ENCODE peak calls at places on chromosomes 16 and 17, in eight cellular contexts. One of them, this sample, is unnamed.

GRCh38 chr16:4561565-4561964 is 5.4 kb downstream of the C16orf96 start:
- DNase-seq in GM12878: no peak
- DNase-seq in tibial nerve: no peak
- DNase-seq in transverse colon: no peak
- DNase-seq in HepG2: no peak
- DNase-seq in A549: no peak
- DNase-seq in ovary: no peak
- DNase-seq in stomach: no peak
- DNase-seq in this sample: no peak

GRCh38 chr17:64687959-64688358 is 25.9 kb upstream of the SMURF2 start:
- DNase-seq in GM12878: no peak
- DNase-seq in transverse colon: no peak
- DNase-seq in tibial nerve: no peak
- DNase-seq in stomach: no peak
- DNase-seq in A549: no peak
- DNase-seq in HepG2: no peak
- DNase-seq in ovary: no peak
- DNase-seq in this sample: no peak

GRCh38 chr16:73048292-73049050 is 543 bp upstream of the ZFHX3 start:
- DNase-seq in transverse colon: peak; percentile 67
- DNase-seq in GM12878: no peak
- DNase-seq in A549: no peak
- DNase-seq in ovary: peak; percentile 66
- DNase-seq in tibial nerve: no peak
- DNase-seq in HepG2: peak; percentile 84
- DNase-seq in stomach: peak; percentile 50
- DNase-seq in this sample: no peak

GRCh38 chr17:44887971-44888955 is 11.0 kb downstream of the EFTUD2 start:
- DNase-seq in HepG2: no peak
- DNase-seq in A549: no peak
- DNase-seq in GM12878: no peak
- DNase-seq in transverse colon: no peak
- DNase-seq in ovary: no peak
- DNase-seq in tibial nerve: no peak
- DNase-seq in stomach: no peak
- DNase-seq in this sample: no peak

GRCh38 chr17:71413935-71414334 is 706.9 kb upstream of the SOX9 start:
- DNase-seq in tibial nerve: no peak
- DNase-seq in HepG2: no peak
- DNase-seq in ovary: no peak
- DNase-seq in transverse colon: no peak
- DNase-seq in A549: no peak
- DNase-seq in GM12878: no peak
- DNase-seq in stomach: no peak
- DNase-seq in this sample: no peak

GRCh38 chr16:87198328-87198731 is 118.9 kb downstream of the C16orf95 start:
- DNase-seq in GM12878: no peak
- DNase-seq in A549: no peak
- DNase-seq in ovary: no peak
- DNase-seq in HepG2: no peak
- DNase-seq in transverse colon: no peak
- DNase-seq in stomach: no peak
- DNase-seq in tibial nerve: no peak
- DNase-seq in this sample: no peak

GRCh38 chr17:33964344-33964979 is 290.6 kb upstream of the CCL2 start:
- DNase-seq in stomach: no peak
- DNase-seq in ovary: no peak
- DNase-seq in A549: no peak
- DNase-seq in transverse colon: peak; percentile 25
- DNase-seq in tibial nerve: no peak
- DNase-seq in GM12878: peak; percentile 84
- DNase-seq in HepG2: peak; percentile 23
- DNase-seq in this sample: no peak

GRCh38 chr16:89363621-89364393 is 126.6 kb downstream of the ANKRD11 start:
- DNase-seq in HepG2: peak; percentile 51
- DNase-seq in tibial nerve: no peak
- DNase-seq in stomach: peak; percentile 56
- DNase-seq in A549: peak; percentile 65
- DNase-seq in transverse colon: peak; percentile 51
- DNase-seq in GM12878: no peak
- DNase-seq in ovary: no peak
- DNase-seq in this sample: peak; percentile 84

GRCh38 chr16:68227850-68228553 is 7.9 kb downstream of the ESRP2 start:
- DNase-seq in HepG2: no peak
- DNase-seq in ovary: no peak
- DNase-seq in tibial nerve: no peak
- DNase-seq in transverse colon: no peak
- DNase-seq in stomach: peak; percentile 78
- DNase-seq in A549: no peak
- DNase-seq in GM12878: no peak
- DNase-seq in this sample: no peak

GRCh38 chr17:62626719-62627218 is 701 bp upstream of the MRC2 start:
- DNase-seq in A549: peak; percentile 82
- DNase-seq in ovary: peak; percentile 86
- DNase-seq in transverse colon: no peak
- DNase-seq in HepG2: peak; percentile 31
- DNase-seq in tibial nerve: peak; percentile 63
- DNase-seq in GM12878: no peak
- DNase-seq in stomach: no peak
- DNase-seq in this sample: no peak

GRCh38 chr17:44599298-44600175 is 42.3 kb downstream of the FZD2 start:
- DNase-seq in ovary: peak; percentile 94
- DNase-seq in GM12878: no peak
- DNase-seq in stomach: peak; percentile 43
- DNase-seq in A549: peak; percentile 87
- DNase-seq in tibial nerve: peak; percentile 66
- DNase-seq in HepG2: no peak
- DNase-seq in transverse colon: peak; percentile 23
- DNase-seq in this sample: peak; percentile 42

GRCh38 chr16:56357765-56358322 is 67.5 kb downstream of the AMFR start:
- DNase-seq in GM12878: no peak
- DNase-seq in HepG2: peak; percentile 73
- DNase-seq in stomach: peak; percentile 24
- DNase-seq in ovary: no peak
- DNase-seq in A549: no peak
- DNase-seq in tibial nerve: no peak
- DNase-seq in transverse colon: peak; percentile 7
- DNase-seq in this sample: peak; percentile 19

GRCh38 chr17:14693382-14693781 is 392.5 kb downstream of the HS3ST3B1 start:
- DNase-seq in HepG2: no peak
- DNase-seq in GM12878: no peak
- DNase-seq in ovary: no peak
- DNase-seq in tibial nerve: no peak
- DNase-seq in stomach: no peak
- DNase-seq in transverse colon: no peak
- DNase-seq in A549: no peak
- DNase-seq in this sample: no peak

GRCh38 chr16:69942099-69942491 is 9.0 kb upstream of the CLEC18A start:
- DNase-seq in HepG2: no peak
- DNase-seq in transverse colon: no peak
- DNase-seq in tibial nerve: peak; percentile 11
- DNase-seq in ovary: no peak
- DNase-seq in GM12878: no peak
- DNase-seq in stomach: no peak
- DNase-seq in A549: no peak
- DNase-seq in this sample: no peak

GRCh38 chr16:22764662-22765302 is 49.2 kb upstream of the HS3ST2 start:
- DNase-seq in stomach: no peak
- DNase-seq in GM12878: no peak
- DNase-seq in A549: no peak
- DNase-seq in tibial nerve: no peak
- DNase-seq in ovary: no peak
- DNase-seq in transverse colon: no peak
- DNase-seq in HepG2: no peak
- DNase-seq in this sample: no peak

GRCh38 chr16:2486645-2487516 is 12.0 kb downstream of the TBC1D24 start:
- DNase-seq in A549: no peak
- DNase-seq in HepG2: no peak
- DNase-seq in stomach: peak; percentile 81
- DNase-seq in GM12878: peak; percentile 51
- DNase-seq in ovary: no peak
- DNase-seq in transverse colon: peak; percentile 75
- DNase-seq in tibial nerve: no peak
- DNase-seq in this sample: peak; percentile 71
- TF ChIP-seq EP300 in A549: no peak
- TF ChIP-seq EP300 in HepG2: no peak
- TF ChIP-seq EP300 in stomach: no peak
- TF ChIP-seq EP300 in GM12878: no peak
- TF ChIP-seq EP300 in ovary: no peak
- TF ChIP-seq EP300 in transverse colon: no peak
- TF ChIP-seq EP300 in tibial nerve: no peak
- TF ChIP-seq EP300 in this sample: no peak

GRCh38 chr17:73586153-73586906 is 57.9 kb downstream of the SDK2 start:
- DNase-seq in GM12878: no peak
- DNase-seq in A549: no peak
- DNase-seq in HepG2: no peak
- DNase-seq in ovary: no peak
- DNase-seq in transverse colon: no peak
- DNase-seq in tibial nerve: no peak
- DNase-seq in stomach: no peak
- DNase-seq in this sample: no peak

GRCh38 chr17:73584049-73584448 is 60.2 kb downstream of the SDK2 start:
- DNase-seq in transverse colon: no peak
- DNase-seq in A549: no peak
- DNase-seq in ovary: no peak
- DNase-seq in HepG2: no peak
- DNase-seq in stomach: no peak
- DNase-seq in GM12878: no peak
- DNase-seq in tibial nerve: no peak
- DNase-seq in this sample: no peak

GRCh38 chr17:73586921-73587680 is 57.1 kb downstream of the SDK2 start:
- DNase-seq in A549: peak; percentile 33
- DNase-seq in HepG2: peak; percentile 41
- DNase-seq in stomach: no peak
- DNase-seq in ovary: no peak
- DNase-seq in tibial nerve: no peak
- DNase-seq in transverse colon: no peak
- DNase-seq in GM12878: no peak
- DNase-seq in this sample: no peak

GRCh38 chr17:73585583-73585982 is 58.7 kb downstream of the SDK2 start:
- DNase-seq in transverse colon: no peak
- DNase-seq in GM12878: no peak
- DNase-seq in ovary: no peak
- DNase-seq in A549: no peak
- DNase-seq in tibial nerve: no peak
- DNase-seq in stomach: no peak
- DNase-seq in HepG2: no peak
- DNase-seq in this sample: no peak

DNA sequence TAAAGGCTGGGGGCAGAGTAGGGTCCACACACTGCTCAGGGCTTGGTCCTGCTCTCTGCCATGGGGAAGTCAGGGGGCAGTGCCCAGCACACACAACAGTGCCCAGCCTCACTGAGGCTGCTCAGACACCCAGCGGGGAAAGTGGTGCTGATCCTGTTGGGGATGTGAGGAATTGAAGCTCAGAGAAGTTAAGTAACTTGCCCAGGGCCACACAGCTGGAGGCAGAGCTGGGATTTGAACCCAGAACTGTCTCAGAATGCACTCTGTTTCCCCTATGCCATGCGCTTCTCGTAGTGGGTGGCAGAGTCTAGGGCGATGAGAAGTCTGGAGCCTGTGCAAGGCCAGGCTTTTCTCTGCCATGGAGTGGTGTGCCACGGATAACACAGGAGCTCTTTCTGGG is 59.3 kb downstream of the SDK2 start:
- DNase-seq in GM12878: no peak
- DNase-seq in stomach: no peak
- DNase-seq in tibial nerve: no peak
- DNase-seq in HepG2: no peak
- DNase-seq in A549: no peak
- DNase-seq in transverse colon: no peak
- DNase-seq in ovary: no peak
- DNase-seq in this sample: no peak
- H3K4me1 ChIP-seq in GM12878: peaks cover 7% of the 10 kb centered on the region
- H3K4me1 ChIP-seq in stomach: no peaks in the 10 kb centered on the region
- H3K4me1 ChIP-seq in tibial nerve: peaks cover 8% of the 10 kb centered on the region
- H3K4me1 ChIP-seq in HepG2: no peaks in the 10 kb centered on the region
- H3K4me1 ChIP-seq in A549: no peaks in the 10 kb centered on the region
- H3K4me1 ChIP-seq in transverse colon: no peaks in the 10 kb centered on the region
- H3K4me1 ChIP-seq in ovary: no peaks in the 10 kb centered on the region
- H3K4me1 ChIP-seq in this sample: no peaks in the 10 kb centered on the region

DNA sequence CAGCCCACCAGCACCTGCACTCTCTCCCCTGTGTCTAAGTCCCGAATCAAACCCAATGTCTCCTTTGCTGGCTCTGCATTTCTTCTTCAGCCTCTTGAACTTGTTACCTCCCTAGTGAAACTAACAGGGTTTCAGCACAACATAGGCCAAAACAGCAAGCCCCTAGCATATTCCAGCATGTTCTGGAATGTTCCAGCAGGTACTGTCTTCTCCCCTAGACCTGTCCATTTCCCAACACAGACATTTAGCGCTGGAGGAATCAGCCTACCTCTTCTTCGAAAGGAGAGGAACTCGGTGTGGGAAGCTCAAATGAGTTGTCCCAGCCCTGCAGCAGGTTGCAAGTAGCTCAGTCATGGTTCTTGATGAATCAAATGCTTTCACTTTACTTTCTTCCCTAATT is 47.1 kb downstream of the LITAF start:
- DNase-seq in stomach: no peak
- DNase-seq in HepG2: no peak
- DNase-seq in GM12878: no peak
- DNase-seq in tibial nerve: no peak
- DNase-seq in ovary: no peak
- DNase-seq in A549: no peak
- DNase-seq in transverse colon: no peak
- DNase-seq in this sample: no peak
- TF ChIP-seq POLR2A in stomach: no peak
- TF ChIP-seq POLR2A in HepG2: no peak
- TF ChIP-seq POLR2A in GM12878: no peak
- TF ChIP-seq POLR2A in tibial nerve: no peak
- TF ChIP-seq POLR2A in ovary: no peak
- TF ChIP-seq POLR2A in A549: no peak
- TF ChIP-seq POLR2A in transverse colon: no peak
- TF ChIP-seq POLR2A in this sample: no peak

GRCh38 chr16:10971560-10971961 is 27.2 kb downstream of the CLEC16A start:
- DNase-seq in GM12878: no peak
- DNase-seq in stomach: no peak
- DNase-seq in HepG2: peak; percentile 70
- DNase-seq in tibial nerve: peak; percentile 88
- DNase-seq in A549: peak; percentile 51
- DNase-seq in ovary: peak; percentile 58
- DNase-seq in transverse colon: peak; percentile 31
- DNase-seq in this sample: peak; percentile 43

GRCh38 chr16:10968509-10968908 is 24.1 kb downstream of the CLEC16A start:
- DNase-seq in ovary: no peak
- DNase-seq in GM12878: no peak
- DNase-seq in stomach: no peak
- DNase-seq in A549: no peak
- DNase-seq in HepG2: no peak
- DNase-seq in transverse colon: no peak
- DNase-seq in tibial nerve: no peak
- DNase-seq in this sample: no peak

GRCh38 chr16:10970065-10970464 is 25.7 kb downstream of the CLEC16A start:
- DNase-seq in HepG2: no peak
- DNase-seq in stomach: no peak
- DNase-seq in tibial nerve: peak; percentile 37
- DNase-seq in transverse colon: no peak
- DNase-seq in GM12878: no peak
- DNase-seq in ovary: no peak
- DNase-seq in A549: no peak
- DNase-seq in this sample: no peak

GRCh38 chr16:10967981-10968380 is 23.6 kb downstream of the CLEC16A start:
- DNase-seq in stomach: peak; percentile 81
- DNase-seq in GM12878: no peak
- DNase-seq in tibial nerve: no peak
- DNase-seq in transverse colon: no peak
- DNase-seq in ovary: no peak
- DNase-seq in HepG2: no peak
- DNase-seq in A549: no peak
- DNase-seq in this sample: no peak

GRCh38 chr16:10969615-10970014 is 25.3 kb downstream of the CLEC16A start:
- DNase-seq in GM12878: no peak
- DNase-seq in transverse colon: no peak
- DNase-seq in tibial nerve: no peak
- DNase-seq in A549: no peak
- DNase-seq in ovary: no peak
- DNase-seq in HepG2: no peak
- DNase-seq in stomach: no peak
- DNase-seq in this sample: no peak
- TF ChIP-seq EP300 in GM12878: no peak
- TF ChIP-seq EP300 in transverse colon: no peak
- TF ChIP-seq EP300 in tibial nerve: no peak
- TF ChIP-seq EP300 in A549: no peak
- TF ChIP-seq EP300 in ovary: no peak
- TF ChIP-seq EP300 in HepG2: no peak
- TF ChIP-seq EP300 in stomach: no peak
- TF ChIP-seq EP300 in this sample: no peak